ENCODE peak calls at places on chromosome X, in four cellular contexts. O, D, U and T are unnamed samples.

GRCh38 chrX:68652327-68652930 is 5.0 kb downstream of the STARD8 start:
- DNase-seq in D (no peak), U (peak), O (no peak), T (no peak)

GRCh38 chrX:14032383-14032782 is 2.7 kb upstream of the GEMIN8 start:
- DNase-seq in D (no peak), U (peak), O (no peak), T (no peak)

GRCh38 chrX:144790148-144790547 is 457.2 kb upstream of the SPANXN1 start:
- DNase-seq in U (no peak), D (no peak), O (no peak), T (no peak)

GRCh38 chrX:15177316-15177715 is 92.6 kb downstream of the ASB9 start:
- DNase-seq in U (no peak), D (no peak), O (no peak), T (no peak)

GRCh38 chrX:1394731-1395501 is 3.0 kb upstream of the SLC25A6 start:
- DNase-seq in O (no peak), D (no peak), U (no peak), T (no peak)

GRCh38 chrX:110421499-110422455 is 63.1 kb downstream of the RTL9 start:
- DNase-seq in U (no peak), D (no peak), O (no peak), T (no peak)

GRCh38 chrX:14528629-14529287 is 578 bp upstream of the GLRA2 start:
- DNase-seq in D (peak), U (peak), O (peak), T (peak)

GRCh38 chrX:31499120-31499519 is 427.3 kb upstream of the FTHL17 start:
- DNase-seq in U (no peak), O (no peak), D (no peak), T (no peak)

GRCh38 chrX:150258463-150259430 is 104.4 kb upstream of the MAMLD1 start:
- DNase-seq in U (no peak), D (no peak), O (no peak), T (no peak)

GRCh38 chrX:139932077-139932900 is 564 bp downstream of the ATP11C start:
- DNase-seq in O (no peak), U (peak), D (no peak), T (no peak)

GRCh38 chrX:65924938-65925507 is 114.9 kb downstream of the VSIG4 start:
- DNase-seq in D (no peak), U (peak), O (no peak), T (no peak)

GRCh38 chrX:107677501-107677901 is 49.2 kb downstream of the PRPS1 start:
- DNase-seq in O (no peak), D (no peak), U (no peak), T (no peak)

GRCh38 chrX:38045697-38046096 is 39.3 kb downstream of the SYTL5 start:
- DNase-seq in O (no peak), U (no peak), D (no peak), T (no peak)

GRCh38 chrX:33336783-33337182 is 125.4 kb upstream of the DMD start:
- DNase-seq in O (no peak), D (no peak), U (no peak), T (no peak)

GRCh38 chrX:150362599-150363481 is at the start of gene MAMLD1:
- DNase-seq in U (peak), O (peak), D (peak), T (no peak)

GRCh38 chrX:119757979-119758681 is at the start of gene SOWAHD:
- DNase-seq in U (peak), D (peak), O (no peak), T (no peak)

GRCh38 chrX:47562615-47563243 is 1.7 kb downstream of the ARAF start:
- DNase-seq in O (no peak), D (no peak), U (no peak), T (no peak)

GRCh38 chrX:106588801-106589200 is 23.0 kb upstream of the RADX start:
- DNase-seq in O (no peak), D (no peak), U (no peak), T (no peak)

GRCh38 chrX:150566734-150567182 is 1.7 kb upstream of the MTM1 start:
- DNase-seq in D (no peak), U (no peak), O (no peak), T (no peak)

GRCh38 chrX:55210931-55211677 is 9.0 kb upstream of the PAGE5 start:
- DNase-seq in D (no peak), O (no peak), U (no peak), T (no peak)

GRCh38 chrX:9498236-9498635 is 33.4 kb downstream of the TBL1X start:
- DNase-seq in D (no peak), O (no peak), U (no peak), T (no peak)

GRCh38 chrX:30938295-30938694 is 49.2 kb upstream of the TAB3 start:
- DNase-seq in D (no peak), O (no peak), U (no peak), T (no peak)

GRCh38 chrX:86369847-86370630 is 221.8 kb downstream of the DACH2 start:
- DNase-seq in D (no peak), U (no peak), O (no peak), T (no peak)

GRCh38 chrX:134371133-134371532 is 88.8 kb upstream of the HPRT1 start:
- DNase-seq in U (peak), D (no peak), O (no peak), T (no peak)

GRCh38 chrX:17519349-17519748 is 144.3 kb downstream of the NHS start:
- DNase-seq in O (no peak), U (no peak), D (no peak), T (no peak)

GRCh38 chrX:152897216-152898144 is at the start of gene ZNF185:
- DNase-seq in O (no peak), U (no peak), D (peak), T (no peak)

GRCh38 chrX:95728446-95728845 is 956.2 kb upstream of the DIAPH2 start:
- DNase-seq in D (no peak), U (no peak), O (no peak), T (no peak)

GRCh38 chrX:12118134-12118533 is 20.1 kb upstream of the FRMPD4 start:
- DNase-seq in O (no peak), U (no peak), D (no peak), T (no peak)

GRCh38 chrX:19879742-19880378 is 7.5 kb downstream of the SH3KBP1 start:
- DNase-seq in O (no peak), D (no peak), U (no peak), T (no peak)
- TF ChIP-seq EGR1 in O (no peak), D (no peak), U (no peak), T (no peak)

DNA sequence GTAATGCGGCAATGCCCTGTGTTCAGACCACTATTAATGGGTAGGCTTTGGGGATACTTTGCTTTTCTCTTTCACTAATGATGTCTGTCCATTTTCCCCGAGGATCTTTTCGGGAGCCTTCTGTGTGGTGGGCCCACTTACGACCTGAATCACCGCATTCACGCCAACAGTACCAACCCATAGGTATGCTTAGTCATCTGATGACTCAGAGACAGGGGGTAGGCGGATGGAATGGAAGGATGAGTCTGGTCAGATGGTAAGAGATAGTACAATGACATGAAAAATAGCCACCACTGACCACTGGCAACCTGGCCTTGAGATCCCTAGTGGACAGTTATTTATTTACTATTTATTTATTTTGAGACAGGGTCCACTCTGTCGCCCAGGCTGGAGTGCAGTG is 76.0 kb upstream of the DHRSX start:
- DNase-seq in U (peak), D (no peak), O (peak), T (no peak)
- TF ChIP-seq YY1 in U (no peak), D (no peak), O (no peak), T (no peak)

GRCh38 chrX:132023896-132024386 is 839 bp downstream of the STK26 start:
- DNase-seq in O (no peak), U (peak), D (peak), T (no peak)

GRCh38 chrX:132022863-132023116 is 312 bp upstream of the STK26 start:
- DNase-seq in O (no peak), D (no peak), U (no peak), T (no peak)

GRCh38 chrX:132025085-132025484 is 2.0 kb downstream of the STK26 start:
- DNase-seq in D (no peak), O (no peak), U (no peak), T (no peak)

GRCh38 chrX:132023117-132023895 is at the start of gene STK26:
- DNase-seq in D (peak), U (peak), O (peak), T (no peak)

GRCh38 chrX:132022115-132022862 is 813 bp upstream of the STK26 start:
- DNase-seq in D (peak), U (peak), O (no peak), T (no peak)
- TF ChIP-seq EGR1 in D (no peak), U (no peak), O (no peak), T (no peak)

GRCh38 chrX:44245730-44246129 is 97.7 kb downstream of the EFHC2 start:
- DNase-seq in D (no peak), O (no peak), U (no peak), T (no peak)
- TF ChIP-seq YY1 in D (no peak), O (no peak), U (no peak), T (no peak)